ENCODE peak calls at places on chromosomes 13 and 19, in eight cellular contexts. One of them, this sample, is unnamed.

GRCh38 chr13:23516706-23517105 is 53.5 kb upstream of the TNFRSF19 start:
- DNase-seq in activated gamma-delta T cell treated with anti-CD3 and anti-CD28 coated beads, Interleukin-2, amount 50 U/mL, for 16 hours: no peak
- DNase-seq in MV-4-11: no peak
- DNase-seq in thoracic aorta: no peak
- DNase-seq in activated T-cell treated with anti-CD3 and anti-CD28 coated beads for 1 hour: no peak
- DNase-seq in CD8-positive, alpha-beta T cell: no peak
- DNase-seq in progenitor cell of endocrine pancreas: no peak
- DNase-seq in posterior cingulate gyrus: no peak
- DNase-seq in this sample: no peak

GRCh38 chr19:48501446-48501960 is 10.1 kb downstream of the LMTK3 start:
- DNase-seq in activated gamma-delta T cell treated with anti-CD3 and anti-CD28 coated beads, Interleukin-2, amount 50 U/mL, for 16 hours: no peak
- DNase-seq in CD8-positive, alpha-beta T cell: no peak
- DNase-seq in thoracic aorta: no peak
- DNase-seq in progenitor cell of endocrine pancreas: peak; percentile 44
- DNase-seq in activated T-cell treated with anti-CD3 and anti-CD28 coated beads for 1 hour: peak; percentile 45
- DNase-seq in posterior cingulate gyrus: no peak
- DNase-seq in MV-4-11: peak; percentile 72
- DNase-seq in this sample: no peak

GRCh38 chr13:98509271-98510155 is 67.4 kb downstream of the STK24 start:
- DNase-seq in posterior cingulate gyrus: no peak
- DNase-seq in progenitor cell of endocrine pancreas: no peak
- DNase-seq in activated gamma-delta T cell treated with anti-CD3 and anti-CD28 coated beads, Interleukin-2, amount 50 U/mL, for 16 hours: no peak
- DNase-seq in CD8-positive, alpha-beta T cell: no peak
- DNase-seq in activated T-cell treated with anti-CD3 and anti-CD28 coated beads for 1 hour: no peak
- DNase-seq in thoracic aorta: peak; percentile 31
- DNase-seq in MV-4-11: peak; percentile 88
- DNase-seq in this sample: no peak

GRCh38 chr13:32142956-32143375 is 111.4 kb downstream of the FRY start:
- DNase-seq in CD8-positive, alpha-beta T cell: no peak
- DNase-seq in thoracic aorta: no peak
- DNase-seq in activated T-cell treated with anti-CD3 and anti-CD28 coated beads for 1 hour: no peak
- DNase-seq in posterior cingulate gyrus: no peak
- DNase-seq in MV-4-11: no peak
- DNase-seq in activated gamma-delta T cell treated with anti-CD3 and anti-CD28 coated beads, Interleukin-2, amount 50 U/mL, for 16 hours: no peak
- DNase-seq in progenitor cell of endocrine pancreas: no peak
- DNase-seq in this sample: no peak

GRCh38 chr13:38334845-38335244 is 14.8 kb upstream of the UFM1 start:
- DNase-seq in progenitor cell of endocrine pancreas: no peak
- DNase-seq in posterior cingulate gyrus: no peak
- DNase-seq in CD8-positive, alpha-beta T cell: no peak
- DNase-seq in activated gamma-delta T cell treated with anti-CD3 and anti-CD28 coated beads, Interleukin-2, amount 50 U/mL, for 16 hours: no peak
- DNase-seq in activated T-cell treated with anti-CD3 and anti-CD28 coated beads for 1 hour: no peak
- DNase-seq in MV-4-11: no peak
- DNase-seq in thoracic aorta: no peak
- DNase-seq in this sample: no peak

GRCh38 chr19:10474962-10475451 is 28.1 kb downstream of the KEAP1 start:
- DNase-seq in MV-4-11: no peak
- DNase-seq in activated T-cell treated with anti-CD3 and anti-CD28 coated beads for 1 hour: no peak
- DNase-seq in CD8-positive, alpha-beta T cell: no peak
- DNase-seq in activated gamma-delta T cell treated with anti-CD3 and anti-CD28 coated beads, Interleukin-2, amount 50 U/mL, for 16 hours: no peak
- DNase-seq in thoracic aorta: no peak
- DNase-seq in progenitor cell of endocrine pancreas: no peak
- DNase-seq in posterior cingulate gyrus: no peak
- DNase-seq in this sample: no peak

GRCh38 chr13:72258340-72258981 is 391.5 kb upstream of the DACH1 start:
- DNase-seq in MV-4-11: no peak
- DNase-seq in activated gamma-delta T cell treated with anti-CD3 and anti-CD28 coated beads, Interleukin-2, amount 50 U/mL, for 16 hours: no peak
- DNase-seq in activated T-cell treated with anti-CD3 and anti-CD28 coated beads for 1 hour: no peak
- DNase-seq in CD8-positive, alpha-beta T cell: no peak
- DNase-seq in progenitor cell of endocrine pancreas: no peak
- DNase-seq in posterior cingulate gyrus: no peak
- DNase-seq in thoracic aorta: no peak
- DNase-seq in this sample: no peak

GRCh38 chr13:27826379-27827353 is 34.4 kb downstream of the GSX1 start:
- DNase-seq in activated T-cell treated with anti-CD3 and anti-CD28 coated beads for 1 hour: peak; percentile 59
- DNase-seq in CD8-positive, alpha-beta T cell: peak; percentile 26
- DNase-seq in MV-4-11: peak; percentile 73
- DNase-seq in posterior cingulate gyrus: peak; percentile 79
- DNase-seq in progenitor cell of endocrine pancreas: peak; percentile 89
- DNase-seq in thoracic aorta: peak; percentile 13
- DNase-seq in activated gamma-delta T cell treated with anti-CD3 and anti-CD28 coated beads, Interleukin-2, amount 50 U/mL, for 16 hours: peak; percentile 57
- DNase-seq in this sample: peak; percentile 77

GRCh38 chr19:12767150-12767549 is 8.2 kb downstream of the HOOK2 start:
- DNase-seq in MV-4-11: no peak
- DNase-seq in progenitor cell of endocrine pancreas: no peak
- DNase-seq in activated gamma-delta T cell treated with anti-CD3 and anti-CD28 coated beads, Interleukin-2, amount 50 U/mL, for 16 hours: no peak
- DNase-seq in activated T-cell treated with anti-CD3 and anti-CD28 coated beads for 1 hour: no peak
- DNase-seq in posterior cingulate gyrus: no peak
- DNase-seq in thoracic aorta: no peak
- DNase-seq in CD8-positive, alpha-beta T cell: no peak
- DNase-seq in this sample: no peak

GRCh38 chr13:99178636-99179035 is 22.0 kb upstream of the UBAC2 start:
- DNase-seq in thoracic aorta: no peak
- DNase-seq in MV-4-11: peak; percentile 87
- DNase-seq in activated T-cell treated with anti-CD3 and anti-CD28 coated beads for 1 hour: no peak
- DNase-seq in progenitor cell of endocrine pancreas: no peak
- DNase-seq in CD8-positive, alpha-beta T cell: no peak
- DNase-seq in activated gamma-delta T cell treated with anti-CD3 and anti-CD28 coated beads, Interleukin-2, amount 50 U/mL, for 16 hours: no peak
- DNase-seq in posterior cingulate gyrus: no peak
- DNase-seq in this sample: no peak

GRCh38 chr19:43674630-43674982 is 4.6 kb upstream of the PLAUR start:
- DNase-seq in posterior cingulate gyrus: no peak
- DNase-seq in activated gamma-delta T cell treated with anti-CD3 and anti-CD28 coated beads, Interleukin-2, amount 50 U/mL, for 16 hours: no peak
- DNase-seq in CD8-positive, alpha-beta T cell: no peak
- DNase-seq in progenitor cell of endocrine pancreas: no peak
- DNase-seq in activated T-cell treated with anti-CD3 and anti-CD28 coated beads for 1 hour: no peak
- DNase-seq in MV-4-11: peak; percentile 90
- DNase-seq in thoracic aorta: no peak
- DNase-seq in this sample: no peak

GRCh38 chr19:16288544-16288943 is 36.1 kb upstream of the KLF2 start:
- DNase-seq in progenitor cell of endocrine pancreas: no peak
- DNase-seq in posterior cingulate gyrus: no peak
- DNase-seq in activated T-cell treated with anti-CD3 and anti-CD28 coated beads for 1 hour: no peak
- DNase-seq in MV-4-11: no peak
- DNase-seq in CD8-positive, alpha-beta T cell: no peak
- DNase-seq in activated gamma-delta T cell treated with anti-CD3 and anti-CD28 coated beads, Interleukin-2, amount 50 U/mL, for 16 hours: no peak
- DNase-seq in thoracic aorta: no peak
- DNase-seq in this sample: no peak

GRCh38 chr13:38661276-38661675 is 25.6 kb upstream of the FREM2 start:
- DNase-seq in thoracic aorta: no peak
- DNase-seq in posterior cingulate gyrus: no peak
- DNase-seq in progenitor cell of endocrine pancreas: no peak
- DNase-seq in CD8-positive, alpha-beta T cell: no peak
- DNase-seq in MV-4-11: no peak
- DNase-seq in activated T-cell treated with anti-CD3 and anti-CD28 coated beads for 1 hour: no peak
- DNase-seq in activated gamma-delta T cell treated with anti-CD3 and anti-CD28 coated beads, Interleukin-2, amount 50 U/mL, for 16 hours: no peak
- DNase-seq in this sample: no peak

GRCh38 chr19:18865973-18866799 is 29.8 kb downstream of the CERS1 start:
- DNase-seq in thoracic aorta: no peak
- DNase-seq in activated T-cell treated with anti-CD3 and anti-CD28 coated beads for 1 hour: peak; percentile 51
- DNase-seq in CD8-positive, alpha-beta T cell: no peak
- DNase-seq in MV-4-11: peak; percentile 43
- DNase-seq in progenitor cell of endocrine pancreas: peak; percentile 67
- DNase-seq in activated gamma-delta T cell treated with anti-CD3 and anti-CD28 coated beads, Interleukin-2, amount 50 U/mL, for 16 hours: peak; percentile 44
- DNase-seq in posterior cingulate gyrus: peak; percentile 80
- DNase-seq in this sample: peak; percentile 82

GRCh38 chr13:87331178-87331577 is 340.0 kb upstream of the SLITRK5 start:
- DNase-seq in activated T-cell treated with anti-CD3 and anti-CD28 coated beads for 1 hour: no peak
- DNase-seq in progenitor cell of endocrine pancreas: no peak
- DNase-seq in activated gamma-delta T cell treated with anti-CD3 and anti-CD28 coated beads, Interleukin-2, amount 50 U/mL, for 16 hours: no peak
- DNase-seq in MV-4-11: no peak
- DNase-seq in posterior cingulate gyrus: no peak
- DNase-seq in thoracic aorta: no peak
- DNase-seq in CD8-positive, alpha-beta T cell: no peak
- DNase-seq in this sample: peak; percentile 0

GRCh38 chr19:39127812-39128510 is 2.4 kb downstream of the PAK4 start:
- DNase-seq in MV-4-11: no peak
- DNase-seq in thoracic aorta: no peak
- DNase-seq in activated T-cell treated with anti-CD3 and anti-CD28 coated beads for 1 hour: no peak
- DNase-seq in activated gamma-delta T cell treated with anti-CD3 and anti-CD28 coated beads, Interleukin-2, amount 50 U/mL, for 16 hours: no peak
- DNase-seq in posterior cingulate gyrus: no peak
- DNase-seq in progenitor cell of endocrine pancreas: no peak
- DNase-seq in CD8-positive, alpha-beta T cell: no peak
- DNase-seq in this sample: peak; percentile 90

GRCh38 chr13:49436890-49437289 is 7.0 kb downstream of the CAB39L start:
- DNase-seq in progenitor cell of endocrine pancreas: no peak
- DNase-seq in posterior cingulate gyrus: peak; percentile 26
- DNase-seq in activated gamma-delta T cell treated with anti-CD3 and anti-CD28 coated beads, Interleukin-2, amount 50 U/mL, for 16 hours: no peak
- DNase-seq in MV-4-11: peak; percentile 14
- DNase-seq in activated T-cell treated with anti-CD3 and anti-CD28 coated beads for 1 hour: no peak
- DNase-seq in thoracic aorta: no peak
- DNase-seq in CD8-positive, alpha-beta T cell: no peak
- DNase-seq in this sample: no peak

GRCh38 chr13:98411617-98412310 is 165.1 kb downstream of the STK24 start:
- DNase-seq in thoracic aorta: no peak
- DNase-seq in posterior cingulate gyrus: no peak
- DNase-seq in CD8-positive, alpha-beta T cell: no peak
- DNase-seq in activated T-cell treated with anti-CD3 and anti-CD28 coated beads for 1 hour: no peak
- DNase-seq in activated gamma-delta T cell treated with anti-CD3 and anti-CD28 coated beads, Interleukin-2, amount 50 U/mL, for 16 hours: no peak
- DNase-seq in progenitor cell of endocrine pancreas: no peak
- DNase-seq in MV-4-11: peak; percentile 47
- DNase-seq in this sample: no peak

GRCh38 chr13:86446311-86446710 is 647.1 kb upstream of the SLITRK6 start:
- DNase-seq in activated T-cell treated with anti-CD3 and anti-CD28 coated beads for 1 hour: no peak
- DNase-seq in thoracic aorta: no peak
- DNase-seq in activated gamma-delta T cell treated with anti-CD3 and anti-CD28 coated beads, Interleukin-2, amount 50 U/mL, for 16 hours: no peak
- DNase-seq in MV-4-11: no peak
- DNase-seq in CD8-positive, alpha-beta T cell: no peak
- DNase-seq in posterior cingulate gyrus: peak; percentile 9
- DNase-seq in progenitor cell of endocrine pancreas: no peak
- DNase-seq in this sample: peak; percentile 26

GRCh38 chr13:63085851-63086250 is 1670.2 kb upstream of the PCDH20 start:
- DNase-seq in activated gamma-delta T cell treated with anti-CD3 and anti-CD28 coated beads, Interleukin-2, amount 50 U/mL, for 16 hours: no peak
- DNase-seq in thoracic aorta: no peak
- DNase-seq in progenitor cell of endocrine pancreas: no peak
- DNase-seq in posterior cingulate gyrus: no peak
- DNase-seq in activated T-cell treated with anti-CD3 and anti-CD28 coated beads for 1 hour: no peak
- DNase-seq in CD8-positive, alpha-beta T cell: no peak
- DNase-seq in MV-4-11: no peak
- DNase-seq in this sample: no peak

GRCh38 chr13:111211789-111212516 is 96.8 kb downstream of the ARHGEF7 start:
- DNase-seq in posterior cingulate gyrus: peak; percentile 10
- DNase-seq in activated T-cell treated with anti-CD3 and anti-CD28 coated beads for 1 hour: no peak
- DNase-seq in progenitor cell of endocrine pancreas: no peak
- DNase-seq in MV-4-11: no peak
- DNase-seq in thoracic aorta: no peak
- DNase-seq in activated gamma-delta T cell treated with anti-CD3 and anti-CD28 coated beads, Interleukin-2, amount 50 U/mL, for 16 hours: no peak
- DNase-seq in CD8-positive, alpha-beta T cell: no peak
- DNase-seq in this sample: no peak